ENCODE peak calls at places on chromosomes 3 and 15, in five cellular contexts. F is HCT116, N is PC-3, O is MM.1S, G is HepG2. A is an unnamed sample.

GRCh38 chr3:29515451-29515850 is 234.6 kb downstream of the RBMS3 start:
- DNase-seq in N (peak; percentile 67), F (no peak), O (peak; percentile 33), G (no peak), A (peak; percentile 78)

GRCh38 chr3:119305271-119305670 is 11.1 kb downstream of the ARHGAP31 start:
- DNase-seq in O (no peak), G (no peak), F (no peak), N (no peak), A (no peak)

GRCh38 chr3:157442729-157443128 is 6.1 kb downstream of the PTX3 start:
- DNase-seq in G (no peak), O (no peak), N (no peak), F (no peak), A (peak; percentile 19)

GRCh38 chr3:17747184-17747889 is 4.9 kb upstream of the TBC1D5 start:
- DNase-seq in G (peak; percentile 57), F (no peak), N (no peak), O (peak; percentile 78), A (peak; percentile 11)

GRCh38 chr3:123323781-123324180 is 122.0 kb downstream of the SEC22A start:
- DNase-seq in N (no peak), O (no peak), G (no peak), F (no peak), A (no peak)

GRCh38 chr3:56813656-56813965 is 11.9 kb upstream of the ARHGEF3 start:
- DNase-seq in N (peak; percentile 62), F (no peak), O (no peak), G (no peak), A (no peak)

GRCh38 chr3:167733961-167734497 is 663 bp downstream of the PDCD10 start:
- DNase-seq in G (peak; percentile 18), N (peak; percentile 9), F (no peak), O (peak; percentile 43), A (no peak)

GRCh38 chr3:28476194-28476593 is 127.6 kb upstream of the AZI2 start:
- DNase-seq in F (peak; percentile 29), G (peak; percentile 23), O (peak; percentile 42), N (peak; percentile 64), A (peak; percentile 41)

GRCh38 chr15:65956307-65956706 is 87.0 kb downstream of the RAB11A start:
- DNase-seq in O (no peak), N (no peak), F (no peak), G (no peak), A (no peak)

GRCh38 chr3:76403556-76403955 is 618.2 kb upstream of the ZNF717 start:
- DNase-seq in N (peak; percentile 25), F (no peak), O (no peak), G (no peak), A (peak; percentile 8)

GRCh38 chr15:68201879-68202261 is 3.3 kb downstream of the CALML4 start:
- DNase-seq in N (no peak), G (no peak), F (no peak), O (no peak), A (no peak)

GRCh38 chr15:49675051-49675450 is 54.2 kb downstream of the DTWD1 start:
- DNase-seq in F (no peak), G (peak; percentile 9), O (no peak), N (peak; percentile 88), A (peak; percentile 84)

GRCh38 chr3:100068758-100069345 is 45.4 kb downstream of the FILIP1L start:
- DNase-seq in N (peak; percentile 90), O (peak; percentile 76), F (peak; percentile 47), G (peak; percentile 79), A (peak; percentile 67)

DNA sequence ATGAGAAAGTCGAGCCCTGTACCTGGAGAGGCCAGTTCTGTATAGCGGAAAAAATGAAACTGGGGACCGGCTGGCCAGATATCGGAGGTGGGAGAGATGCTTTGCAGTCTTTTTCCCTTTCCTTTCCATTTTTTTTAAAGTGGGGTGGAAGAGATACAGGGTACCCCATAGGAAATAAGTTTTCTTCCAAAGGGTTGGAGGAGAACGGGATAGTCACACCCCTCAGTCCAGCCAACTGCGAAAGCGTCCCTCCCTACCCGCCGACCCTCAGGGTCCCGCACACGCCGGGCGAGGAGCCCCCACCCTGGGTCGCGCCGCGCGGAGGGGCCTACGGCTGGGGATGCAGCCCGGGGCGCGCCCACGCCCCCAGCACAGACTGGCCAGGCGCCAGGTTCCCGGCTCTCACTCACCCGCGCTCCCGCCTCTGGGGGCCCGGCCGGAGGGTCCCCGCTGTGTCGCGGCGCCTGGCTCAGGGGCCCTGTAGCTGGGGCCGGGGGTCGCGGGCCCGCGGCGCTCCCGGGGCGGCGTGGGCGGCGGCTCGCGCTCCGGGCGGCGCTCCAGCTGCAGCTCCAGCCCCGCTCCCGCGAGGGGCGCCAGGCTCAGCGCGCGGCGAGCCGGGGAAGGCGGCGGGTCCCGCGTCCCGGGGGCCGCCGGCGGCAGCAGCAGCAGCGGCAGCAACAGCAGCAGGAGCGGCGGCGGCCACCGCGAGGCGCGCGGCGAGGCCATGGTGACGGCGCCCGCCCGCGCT is 458 bp downstream of the HEG1 start:
- DNase-seq in G (no peak), F (no peak), N (no peak), O (no peak), A (no peak)
- TF ChIP-seq EZH2 in G (no peak), F (no peak), N (no peak), O (no peak), A (no peak)

DNA sequence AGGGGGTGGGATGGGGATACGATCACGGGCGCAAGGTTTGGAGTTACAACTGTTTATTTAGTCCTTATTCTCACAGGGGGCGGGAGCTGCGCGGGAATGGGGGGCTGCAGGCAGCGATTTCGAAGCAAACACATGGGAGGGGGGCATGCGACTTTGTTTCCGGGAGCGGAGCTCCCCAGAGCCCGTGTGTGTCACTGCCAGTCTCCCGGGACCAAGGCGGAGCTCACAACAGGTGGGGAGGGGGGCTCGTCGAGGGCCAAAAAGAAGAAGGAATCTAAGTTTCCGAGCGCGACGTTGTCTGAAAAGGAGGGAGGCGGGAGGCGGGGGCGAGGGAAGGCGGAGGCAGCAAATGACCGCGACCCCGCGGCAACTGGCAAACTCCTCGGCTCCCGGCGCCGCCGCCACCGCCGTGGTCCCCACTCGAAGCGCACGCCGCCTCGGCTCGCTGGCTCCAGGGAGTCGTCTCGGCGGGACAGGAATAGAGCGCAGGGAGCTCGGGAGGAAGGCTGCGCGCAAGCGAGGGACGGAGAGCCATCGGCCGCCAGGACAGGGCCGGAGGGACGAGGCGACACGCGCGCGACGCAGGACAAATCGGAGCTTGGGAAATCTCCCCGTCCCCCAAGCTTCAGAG is 1.4 kb downstream of the FOXP1 start:
- DNase-seq in F (no peak), G (peak; percentile 58), N (peak; percentile 48), O (no peak), A (peak; percentile 55)
- TF ChIP-seq EZH2 in F (no peak), G (no peak), N (no peak), O (no peak), A (no peak)

DNA sequence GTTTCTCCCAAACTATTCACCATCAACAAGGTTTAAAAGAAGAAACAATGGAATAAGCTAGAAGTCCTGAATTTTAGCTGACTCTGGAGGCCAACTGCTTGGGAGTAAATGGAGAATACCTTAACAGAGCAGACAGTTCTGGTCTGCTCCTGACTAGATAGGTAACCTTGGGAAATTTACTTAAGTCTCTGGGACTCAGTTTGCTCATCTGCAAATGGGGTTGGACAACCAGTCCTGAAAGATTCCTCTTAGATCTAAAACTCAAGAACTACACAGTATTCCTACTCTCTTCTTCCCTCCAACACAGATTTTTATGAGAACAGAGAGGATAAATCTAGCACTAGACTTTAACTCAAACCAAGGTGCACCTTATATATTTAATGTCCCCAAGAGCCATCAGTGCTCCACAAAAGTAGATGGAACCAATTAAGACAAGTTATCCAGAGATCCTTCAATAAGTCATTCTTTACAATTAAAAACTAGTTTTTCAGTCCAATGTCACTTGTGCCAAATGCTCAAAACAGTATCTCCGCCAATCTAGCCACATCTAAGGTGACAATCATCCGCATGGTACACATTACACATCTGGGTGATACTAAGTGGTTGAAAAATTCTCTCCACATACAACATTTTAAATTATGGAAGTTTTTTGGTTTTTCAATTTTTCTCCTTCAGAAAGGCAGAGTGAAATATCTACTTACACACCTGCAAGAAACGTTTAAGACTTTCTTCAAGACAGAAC is 1.5 kb downstream of the RHOA start:
- DNase-seq in N (no peak), O (no peak), G (no peak), F (no peak), A (no peak)
- TF ChIP-seq EZH2 in N (no peak), O (no peak), G (no peak), F (no peak), A (no peak)

GRCh38 chr15:70034141-70034540 is 63.6 kb downstream of the TLE3 start:
- DNase-seq in G (no peak), F (no peak), N (no peak), O (no peak), A (no peak)

GRCh38 chr15:70032509-70032908 is 65.2 kb downstream of the TLE3 start:
- DNase-seq in G (no peak), F (no peak), O (no peak), N (no peak), A (no peak)

GRCh38 chr15:70034596-70034995 is 63.1 kb downstream of the TLE3 start:
- DNase-seq in F (no peak), G (no peak), N (no peak), O (no peak), A (no peak)

GRCh38 chr15:70033109-70033508 is 64.6 kb downstream of the TLE3 start:
- DNase-seq in F (no peak), G (no peak), O (no peak), N (no peak), A (no peak)

DNA sequence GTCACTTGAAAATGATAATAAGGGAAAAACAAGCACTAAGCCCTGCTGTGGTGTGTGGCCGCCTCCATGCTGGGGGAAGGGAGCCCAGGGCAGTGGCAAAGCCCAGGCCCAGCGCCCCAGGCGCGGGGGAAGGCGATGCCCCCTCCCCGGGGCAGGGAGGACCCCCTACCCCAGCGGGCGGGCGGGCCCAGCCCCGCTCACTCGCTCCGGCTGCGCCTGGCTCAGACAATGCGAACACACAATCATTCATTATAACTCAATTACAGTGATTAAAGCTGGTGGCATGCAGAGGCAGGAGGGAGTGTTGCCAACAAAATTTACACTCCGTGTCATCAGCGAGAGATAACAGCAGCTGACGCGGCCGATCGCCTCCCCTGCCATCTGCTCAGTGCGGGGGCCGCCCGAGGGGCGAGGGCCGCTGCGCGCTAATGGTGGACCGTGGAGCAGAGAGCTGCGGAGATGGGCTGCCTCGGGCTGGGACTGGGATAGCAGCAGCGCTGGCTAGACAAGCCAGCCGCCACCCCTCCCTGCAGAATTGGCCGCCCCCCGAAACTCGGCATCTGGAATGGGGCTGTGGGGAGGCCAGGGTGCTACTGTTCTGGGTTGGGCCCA is 64.1 kb downstream of the TLE3 start:
- DNase-seq in G (no peak), F (no peak), N (no peak), O (no peak), A (peak; percentile 74)
- TF ChIP-seq EZH2 in G (no peak), F (no peak), N (no peak), O (no peak), A (no peak)

GRCh38 chr3:136819784-136820640 is 1.1 kb downstream of the SLC35G2 start:
- DNase-seq in G (peak; percentile 34), N (peak; percentile 19), O (no peak), F (no peak), A (peak; percentile 62)
- TF ChIP-seq EZH2 in G (no peak), N (no peak), O (no peak), F (no peak), A (no peak)

GRCh38 chr3:147378186-147378503 is 28.2 kb downstream of the ZIC4 start:
- DNase-seq in N (no peak), F (no peak), G (no peak), O (no peak), A (no peak)
- TF ChIP-seq EZH2 in N (no peak), F (no peak), G (no peak), O (no peak), A (peak; percentile 55)

GRCh38 chr3:71724584-71725278 is 471 bp downstream of the EIF4E3 start:
- DNase-seq in G (no peak), F (no peak), N (peak; percentile 23), O (peak; percentile 26), A (no peak)
- TF ChIP-seq EZH2 in G (peak; percentile 85), F (no peak), N (no peak), O (no peak), A (no peak)

GRCh38 chr15:41981373-41982132 is 9.2 kb upstream of the EHD4 start:
- DNase-seq in N (no peak), F (no peak), G (no peak), O (no peak), A (no peak)
- TF ChIP-seq EZH2 in N (no peak), F (no peak), G (no peak), O (no peak), A (no peak)

A was measured in astrocyte.